ENCODE peak calls at places on chromosomes 3 and 15, in four cellular contexts. One of them, this sample, is unnamed.

GRCh38 chr15:81171286-81171685 is 25.4 kb upstream of the IL16 start:
- DNase-seq in NCI-H774: no peak
- DNase-seq in psoas muscle: no peak
- DNase-seq in T47D: no peak
- DNase-seq in this sample: no peak

GRCh38 chr3:126938520-126939346 is 44.2 kb upstream of the PLXNA1 start:
- DNase-seq in NCI-H774: no peak
- DNase-seq in T47D: no peak
- DNase-seq in psoas muscle: no peak
- DNase-seq in this sample: no peak

GRCh38 chr3:67000006-67000405 is 1.9 kb downstream of the KBTBD8 start:
- DNase-seq in NCI-H774: no peak
- DNase-seq in T47D: no peak
- DNase-seq in psoas muscle: no peak
- DNase-seq in this sample: no peak

GRCh38 chr3:43062556-43063040 is 43.3 kb downstream of the POMGNT2 start:
- DNase-seq in NCI-H774: no peak
- DNase-seq in psoas muscle: no peak
- DNase-seq in T47D: no peak
- DNase-seq in this sample: no peak

GRCh38 chr15:40093224-40093842 is 15.3 kb downstream of the BMF start:
- DNase-seq in NCI-H774: no peak
- DNase-seq in psoas muscle: no peak
- DNase-seq in T47D: no peak
- DNase-seq in this sample: no peak

GRCh38 chr3:11536132-11536935 is 107.4 kb downstream of the VGLL4 start:
- DNase-seq in psoas muscle: no peak
- DNase-seq in T47D: no peak
- DNase-seq in NCI-H774: no peak
- DNase-seq in this sample: peak; percentile 59

GRCh38 chr3:44114142-44114541 is 127.5 kb upstream of the TOPAZ1 start:
- DNase-seq in psoas muscle: peak; percentile 23
- DNase-seq in T47D: peak; percentile 25
- DNase-seq in NCI-H774: no peak
- DNase-seq in this sample: peak; percentile 43

GRCh38 chr3:148583793-148584192 is 113.9 kb upstream of the AGTR1 start:
- DNase-seq in T47D: no peak
- DNase-seq in NCI-H774: no peak
- DNase-seq in psoas muscle: no peak
- DNase-seq in this sample: no peak

GRCh38 chr3:49799761-49800160 is at the start of gene CDHR4:
- DNase-seq in T47D: no peak
- DNase-seq in psoas muscle: peak; percentile 45
- DNase-seq in NCI-H774: no peak
- DNase-seq in this sample: no peak

GRCh38 chr15:62121273-62122015 is 43.6 kb downstream of the C2CD4B start:
- DNase-seq in T47D: no peak
- DNase-seq in psoas muscle: no peak
- DNase-seq in NCI-H774: no peak
- DNase-seq in this sample: no peak

GRCh38 chr3:139509631-139510030 is 29.9 kb downstream of the RBP1 start:
- DNase-seq in psoas muscle: no peak
- DNase-seq in T47D: no peak
- DNase-seq in NCI-H774: no peak
- DNase-seq in this sample: no peak

GRCh38 chr15:50183112-50183794 is 1.3 kb downstream of the SLC27A2 start:
- DNase-seq in psoas muscle: no peak
- DNase-seq in NCI-H774: no peak
- DNase-seq in T47D: no peak
- DNase-seq in this sample: no peak

GRCh38 chr3:71010731-71011455 is 572.6 kb downstream of the FOXP1 start:
- DNase-seq in psoas muscle: no peak
- DNase-seq in NCI-H774: no peak
- DNase-seq in T47D: no peak
- DNase-seq in this sample: no peak

GRCh38 chr15:68667800-68668625 is 89.2 kb downstream of the CORO2B start:
- DNase-seq in psoas muscle: no peak
- DNase-seq in NCI-H774: no peak
- DNase-seq in T47D: no peak
- DNase-seq in this sample: no peak

GRCh38 chr3:129607391-129608068 is 1.1 kb upstream of the PLXND1 start:
- DNase-seq in T47D: no peak
- DNase-seq in NCI-H774: no peak
- DNase-seq in psoas muscle: no peak
- DNase-seq in this sample: no peak

GRCh38 chr15:92714071-92714456 is 58.5 kb upstream of the FAM174B start:
- DNase-seq in NCI-H774: peak; percentile 28
- DNase-seq in psoas muscle: no peak
- DNase-seq in T47D: peak; percentile 45
- DNase-seq in this sample: peak; percentile 39

GRCh38 chr15:61748529-61748928 is 311.7 kb downstream of the VPS13C start:
- DNase-seq in psoas muscle: no peak
- DNase-seq in NCI-H774: no peak
- DNase-seq in T47D: no peak
- DNase-seq in this sample: no peak

GRCh38 chr3:14915636-14916222 is 31.7 kb upstream of the NR2C2 start:
- DNase-seq in NCI-H774: no peak
- DNase-seq in psoas muscle: no peak
- DNase-seq in T47D: no peak
- DNase-seq in this sample: no peak

GRCh38 chr15:81924667-81925183 is 121.1 kb downstream of the MEX3B start:
- DNase-seq in T47D: no peak
- DNase-seq in psoas muscle: no peak
- DNase-seq in NCI-H774: no peak
- DNase-seq in this sample: no peak

GRCh38 chr3:61559108-61559731 is 2.2 kb upstream of the PTPRG start:
- DNase-seq in NCI-H774: no peak
- DNase-seq in T47D: no peak
- DNase-seq in psoas muscle: no peak
- DNase-seq in this sample: peak; percentile 21

GRCh38 chr3:94937980-94938379 is 875.1 kb downstream of the NSUN3 start:
- DNase-seq in NCI-H774: no peak
- DNase-seq in psoas muscle: no peak
- DNase-seq in T47D: no peak
- DNase-seq in this sample: no peak

GRCh38 chr3:180142472-180142871 is 105.7 kb upstream of the PEX5L start:
- DNase-seq in T47D: no peak
- DNase-seq in psoas muscle: no peak
- DNase-seq in NCI-H774: no peak
- DNase-seq in this sample: no peak

GRCh38 chr3:45910892-45911291 is 24.5 kb downstream of the CCR9 start:
- DNase-seq in NCI-H774: no peak
- DNase-seq in T47D: no peak
- DNase-seq in psoas muscle: no peak
- DNase-seq in this sample: no peak

This sample was measured in dermis microvascular lymphatic vessel endothelial cell.